ENCODE peak calls at places on chromosomes 11 and 22, in four cellular contexts. C, I, W and B are unnamed samples.

GRCh38 chr11:10666976-10667892 is 26.3 kb downstream of the IRAG1 start:
- DNase-seq in I (peak), W (no peak), C (peak), B (no peak)

GRCh38 chr11:59197990-59198389 is 14.7 kb downstream of the MPEG1 start:
- DNase-seq in W (no peak), I (no peak), C (peak), B (no peak)

GRCh38 chr11:35114901-35115687 is 23.9 kb upstream of the CD44 start:
- DNase-seq in C (no peak), I (no peak), W (no peak), B (peak)

GRCh38 chr22:45541580-45541979 is 38.9 kb downstream of the FBLN1 start:
- DNase-seq in C (no peak), W (no peak), I (no peak), B (no peak)

GRCh38 chr22:33940741-33941140 is 20.5 kb upstream of the LARGE1 start:
- DNase-seq in C (no peak), I (no peak), W (no peak), B (no peak)

GRCh38 chr22:40485813-40486610 is 115.6 kb downstream of the SGSM3 start:
- DNase-seq in C (peak), W (no peak), I (no peak), B (peak)

GRCh38 chr22:19709063-19709769 is 5.1 kb upstream of the SEPTIN5 start:
- DNase-seq in W (no peak), C (no peak), I (no peak), B (no peak)

GRCh38 chr22:24434472-24435322 is 7.3 kb downstream of the ADORA2A start:
- DNase-seq in W (peak), C (no peak), I (no peak), B (no peak)